ENCODE peak calls at places on chromosome 21, in seven cellular contexts. V is AG04450; B is T-helper 2 cell; S is glutamatergic neuron; D is kidney; K is tibial nerve; J is stimulated activated CD8-positive, alpha-beta memory T cell treated with anti-CD3 and anti-CD28 coated beads, Interleukin-15, amount 100 ng/mL, for 4 hours. R is an unnamed sample.
A peak's percentile ranks its signal among the peaks of the same experiment; 100 is the strongest.

GRCh38 chr21:15028186-15028585 is 36.6 kb downstream of the NRIP1 start:
- DNase-seq in V (no peak), B (no peak), S (no peak), D (no peak), K (no peak), J (no peak), R (no peak)

GRCh38 chr21:17269760-17270159 is 243.1 kb upstream of the CXADR start:
- DNase-seq in V (no peak), B (no peak), S (no peak), D (no peak), K (no peak), J (no peak), R (no peak)

GRCh38 chr21:8988696-8989095 is 1532.7 kb upstream of the TPTE start:
- DNase-seq in V (no peak), B (no peak), S (no peak), D (no peak), K (no peak), J (no peak), R (no peak)

GRCh38 chr21:38402795-38403194 is 95.5 kb downstream of the ERG start:
- DNase-seq in V (no peak), B (no peak), S (no peak), D (no peak), K (no peak), J (no peak), R (no peak)

GRCh38 chr21:46457801-46458314 is 833 bp upstream of the DIP2A start:
- DNase-seq in V (peak; percentile 7), B (no peak), S (peak; percentile 37), D (no peak), K (no peak), J (no peak), R (peak; percentile 19)

GRCh38 chr21:16419188-16419874 is 689.5 kb downstream of the USP25 start:
- DNase-seq in V (peak; percentile 63), B (no peak), S (peak; percentile 23), D (peak; percentile 87), K (peak; percentile 25), J (no peak), R (peak; percentile 75)

GRCh38 chr21:44352253-44352860 is 1.1 kb upstream of the TRPM2 start:
- DNase-seq in V (no peak), B (no peak), S (no peak), D (peak; percentile 61), K (no peak), J (no peak), R (no peak)

GRCh38 chr21:46509760-46510159 is 51.1 kb downstream of the DIP2A start:
- DNase-seq in V (no peak), B (no peak), S (no peak), D (no peak), K (no peak), J (no peak), R (peak; percentile 24)

GRCh38 chr21:43588957-43589356 is 70.3 kb downstream of the HSF2BP start:
- DNase-seq in V (no peak), B (no peak), S (no peak), D (no peak), K (no peak), J (no peak), R (no peak)

GRCh38 chr21:39022901-39023693 is 160.2 kb downstream of the PSMG1 start:
- DNase-seq in V (no peak), B (no peak), S (peak; percentile 44), D (peak; percentile 97), K (peak; percentile 67), J (no peak), R (peak; percentile 61)

GRCh38 chr21:41560701-41561158 is 52.8 kb upstream of the TMPRSS2 start:
- DNase-seq in V (no peak), B (no peak), S (no peak), D (peak; percentile 39), K (no peak), J (no peak), R (no peak)

GRCh38 chr21:41460578-41461527 is 34.8 kb downstream of the MX1 start:
- DNase-seq in V (peak; percentile 43), B (peak; percentile 7), S (peak; percentile 75), D (peak; percentile 86), K (peak; percentile 53), J (peak; percentile 8), R (peak; percentile 71)

GRCh38 chr21:44862869-44863685 is 10.4 kb downstream of the PTTG1IP start:
- DNase-seq in V (no peak), B (no peak), S (peak; percentile 17), D (peak; percentile 59), K (no peak), J (no peak), R (no peak)

GRCh38 chr21:46137908-46138307 is 17.5 kb downstream of the FTCD start:
- DNase-seq in V (no peak), B (no peak), S (no peak), D (no peak), K (no peak), J (no peak), R (no peak)

GRCh38 chr21:18384771-18385170 is 18.8 kb downstream of the TMPRSS15 start:
- DNase-seq in V (no peak), B (no peak), S (no peak), D (no peak), K (no peak), J (no peak), R (no peak)

GRCh38 chr21:44514218-44514520 is 25.8 kb downstream of the KRTAP10-1 start:
- DNase-seq in V (no peak), B (no peak), S (no peak), D (peak; percentile 65), K (no peak), J (no peak), R (no peak)

GRCh38 chr21:31038376-31038775 is at the start of gene KRTAP19-8:
- DNase-seq in V (no peak), B (no peak), S (no peak), D (no peak), K (no peak), J (no peak), R (no peak)

GRCh38 chr21:43196789-43197188 is 28.0 kb downstream of the CRYAA start:
- DNase-seq in V (no peak), B (no peak), S (no peak), D (peak; percentile 84), K (peak; percentile 16), J (no peak), R (peak; percentile 71)

GRCh38 chr21:32538147-32538792 is 47.1 kb downstream of the TCP10L start:
- DNase-seq in V (no peak), B (peak; percentile 47), S (no peak), D (no peak), K (no peak), J (peak; percentile 24), R (no peak)

GRCh38 chr21:24224411-24224810 is 1382.9 kb downstream of the MRPL39 start:
- DNase-seq in V (no peak), B (no peak), S (no peak), D (no peak), K (no peak), J (no peak), R (no peak)

GRCh38 chr21:26982767-26983166 is 15.9 kb upstream of the ADAMTS5 start:
- DNase-seq in V (no peak), B (no peak), S (no peak), D (no peak), K (no peak), J (no peak), R (no peak)

GRCh38 chr21:15775291-15775690 is 45.5 kb downstream of the USP25 start:
- DNase-seq in V (no peak), B (no peak), S (no peak), D (no peak), K (no peak), J (no peak), R (no peak)

GRCh38 chr21:31667639-31668038 is 8.1 kb downstream of the SOD1 start:
- DNase-seq in V (no peak), B (no peak), S (no peak), D (no peak), K (no peak), J (no peak), R (no peak)

GRCh38 chr21:35171385-35171784 is 122.3 kb upstream of the RUNX1 start:
- DNase-seq in V (no peak), B (no peak), S (no peak), D (no peak), K (no peak), J (no peak), R (no peak)

GRCh38 chr21:37369307-37369854 is 2.8 kb downstream of the DYRK1A start:
- DNase-seq in V (no peak), B (no peak), S (no peak), D (no peak), K (no peak), J (no peak), R (no peak)

GRCh38 chr21:45538381-45539045 is 3.7 kb downstream of the SLC19A1 start:
- DNase-seq in V (no peak), B (no peak), S (peak; percentile 16), D (peak; percentile 74), K (peak; percentile 8), J (no peak), R (no peak)

GRCh38 chr21:33028759-33029511 is 3.2 kb downstream of the OLIG2 start:
- DNase-seq in V (no peak), B (no peak), S (peak; percentile 49), D (no peak), K (no peak), J (no peak), R (no peak)

GRCh38 chr21:27423906-27424595 is 457.2 kb upstream of the ADAMTS5 start:
- DNase-seq in V (peak; percentile 16), B (no peak), S (no peak), D (no peak), K (no peak), J (no peak), R (no peak)

GRCh38 chr21:39189857-39190604 is 6.8 kb upstream of the PSMG1 start:
- DNase-seq in V (no peak), B (no peak), S (no peak), D (no peak), K (no peak), J (no peak), R (no peak)

GRCh38 chr21:44626673-44627143 is at the start of gene KRTAP10-9:
- DNase-seq in V (no peak), B (no peak), S (no peak), D (no peak), K (no peak), J (no peak), R (no peak)

GRCh38 chr21:34579411-34579810 is 35.5 kb downstream of the RCAN1 start:
- DNase-seq in V (no peak), B (no peak), S (no peak), D (no peak), K (no peak), J (no peak), R (no peak)